ENCODE peak calls at places on chromosomes 12 and 14, in six cellular contexts. M, U, I, X, L and D are unnamed samples. For H3K36me3, the result is how much of the 10 kb centered on the place peaks cover.

GRCh38 chr12:64099430-64099829 is 122.7 kb downstream of the KICS2 start:
- DNase-seq in M (peak), U (no peak), I (no peak), X (no peak), L (no peak), D (no peak)

GRCh38 chr14:68417007-68417659 is 375.7 kb downstream of the ZFP36L1 start:
- DNase-seq in M (no peak), U (no peak), I (no peak), X (no peak), L (no peak), D (no peak)

GRCh38 chr14:93331375-93332031 is 1.3 kb downstream of the BTBD7 start:
- DNase-seq in M (no peak), U (no peak), I (no peak), X (no peak), L (no peak), D (no peak)

GRCh38 chr14:74611672-74612345 is at the start of gene LTBP2:
- DNase-seq in M (no peak), U (no peak), I (no peak), X (no peak), L (no peak), D (no peak)

GRCh38 chr12:110693731-110694130 is 4.8 kb upstream of the HVCN1 start:
- DNase-seq in M (no peak), U (no peak), I (no peak), X (no peak), L (no peak), D (no peak)

GRCh38 chr12:103868215-103868614 is 27.2 kb upstream of the NT5DC3 start:
- DNase-seq in M (no peak), U (no peak), I (no peak), X (no peak), L (no peak), D (no peak)

GRCh38 chr14:89367449-89368120 is 49.4 kb downstream of the FOXN3 start:
- DNase-seq in M (no peak), U (no peak), I (no peak), X (no peak), L (no peak), D (no peak)

GRCh38 chr12:118098911-118099671 is 4.7 kb downstream of the VSIG10 start:
- DNase-seq in M (no peak), U (no peak), I (no peak), X (no peak), L (no peak), D (no peak)

GRCh38 chr12:77893918-77894317 is 63.2 kb downstream of the NAV3 start:
- DNase-seq in M (peak), U (no peak), I (no peak), X (peak), L (no peak), D (no peak)

GRCh38 chr12:124428136-124428791 is 133.4 kb downstream of the RFLNA start:
- DNase-seq in M (no peak), U (no peak), I (no peak), X (no peak), L (no peak), D (no peak)

GRCh38 chr12:31324116-31324844 is 1.7 kb downstream of the SINHCAF start:
- DNase-seq in M (peak), U (no peak), I (peak), X (peak), L (no peak), D (peak)

GRCh38 chr12:106062693-106063092 is 76.1 kb downstream of the NUAK1 start:
- DNase-seq in M (no peak), U (no peak), I (no peak), X (no peak), L (no peak), D (no peak)

GRCh38 chr12:113271853-113272561 is 50.7 kb downstream of the TPCN1 start:
- DNase-seq in M (no peak), U (no peak), I (peak), X (peak), L (no peak), D (no peak)

GRCh38 chr12:108612788-108613282 is 15.0 kb upstream of the TMEM119 start:
- DNase-seq in M (peak), U (no peak), I (no peak), X (no peak), L (no peak), D (no peak)

GRCh38 chr12:13200841-13201240 is 4.3 kb downstream of the EMP1 start:
- DNase-seq in M (no peak), U (no peak), I (no peak), X (no peak), L (no peak), D (no peak)

GRCh38 chr14:38578278-38578681 is 322.4 kb upstream of the CLEC14A start:
- DNase-seq in M (no peak), U (no peak), I (no peak), X (no peak), L (no peak), D (no peak)

GRCh38 chr12:80979821-80980220 is 42.1 kb upstream of the LIN7A start:
- DNase-seq in M (no peak), U (no peak), I (no peak), X (no peak), L (no peak), D (no peak)

GRCh38 chr14:77059276-77059934 is 30.9 kb upstream of the IRF2BPL start:
- DNase-seq in M (peak), U (no peak), I (peak), X (peak), L (no peak), D (no peak)

GRCh38 chr14:50139192-50139591 is 22.8 kb upstream of the VCPKMT start:
- DNase-seq in M (no peak), U (no peak), I (no peak), X (no peak), L (peak), D (peak)

GRCh38 chr14:91570021-91570420 is 59.9 kb upstream of the PPP4R3A start:
- DNase-seq in M (no peak), U (no peak), I (no peak), X (no peak), L (no peak), D (peak)

GRCh38 chr14:84375235-84375634 is 1154.7 kb upstream of the FLRT2 start:
- DNase-seq in M (no peak), U (no peak), I (no peak), X (no peak), L (no peak), D (no peak)

GRCh38 chr12:96454396-96454795 is 35.0 kb upstream of the CFAP54 start:
- DNase-seq in M (no peak), U (no peak), I (no peak), X (no peak), L (no peak), D (no peak)

GRCh38 chr12:96452271-96452922 is 37.0 kb upstream of the CFAP54 start:
- DNase-seq in M (no peak), U (no peak), I (no peak), X (no peak), L (no peak), D (no peak)

GRCh38 chr12:96457191-96457930 is 32.0 kb upstream of the CFAP54 start:
- DNase-seq in M (peak), U (no peak), I (no peak), X (no peak), L (no peak), D (no peak)

DNA sequence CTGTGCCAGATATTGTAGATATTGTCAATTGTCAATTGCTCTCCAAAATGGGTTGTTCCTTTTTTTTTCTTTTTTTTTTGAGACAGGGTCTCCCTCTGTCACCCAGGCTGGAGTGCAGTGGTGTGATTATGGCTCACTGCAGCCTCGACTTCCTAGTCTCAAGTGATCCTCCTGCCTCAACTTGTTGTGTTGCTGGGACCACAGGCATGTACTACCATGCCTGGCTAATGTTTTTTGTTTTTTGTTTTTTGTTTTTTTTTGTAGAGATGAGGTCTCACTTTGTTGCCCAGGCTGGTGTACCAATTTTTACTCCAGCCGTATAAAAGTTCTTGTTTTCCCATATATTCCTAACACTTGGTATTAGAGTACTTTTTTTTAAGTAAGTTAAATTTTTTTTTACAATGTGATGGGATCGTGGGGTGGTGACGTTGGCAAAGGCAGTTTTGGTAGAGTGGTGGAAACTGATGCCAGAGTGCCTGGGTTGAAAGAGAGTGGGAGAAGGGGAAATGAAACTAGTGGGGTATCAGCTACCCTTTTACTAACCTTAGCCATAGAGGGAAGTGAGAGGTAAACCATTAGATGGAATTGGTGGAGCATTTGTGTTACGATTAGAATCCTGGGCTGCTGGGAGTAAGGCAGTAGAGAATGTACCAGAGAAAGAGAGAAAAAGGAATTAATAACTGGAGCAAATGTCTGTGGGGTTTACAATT is 33.0 kb upstream of the CFAP54 start:
- DNase-seq in M (no peak), U (peak), I (no peak), X (no peak), L (no peak), D (no peak)
- TF ChIP-seq ZNF274 in M (no peak), U (no peak), I (no peak), X (no peak), L (no peak), D (no peak)

GRCh38 chr12:100214518-100214917 is 13.9 kb downstream of the ACTR6 start:
- DNase-seq in M (no peak), U (no peak), I (no peak), X (no peak), L (no peak), D (no peak)
- H3K36me3 ChIP-seq in M (under half), U (under half), I (half or more), X (under half), L (under half), D (half or more)

GRCh38 chr14:104602315-104602932 is 2.1 kb downstream of the TMEM179 start:
- DNase-seq in M (no peak), U (no peak), I (no peak), X (no peak), L (no peak), D (no peak)

GRCh38 chr14:104602933-104603325 is 1.6 kb downstream of the TMEM179 start:
- DNase-seq in M (no peak), U (no peak), I (no peak), X (no peak), L (no peak), D (no peak)

GRCh38 chr14:104601786-104602185 is 2.8 kb downstream of the TMEM179 start:
- DNase-seq in M (no peak), U (no peak), I (no peak), X (no peak), L (no peak), D (no peak)

GRCh38 chr14:104603623-104604401 is 760 bp downstream of the TMEM179 start:
- DNase-seq in M (no peak), U (no peak), I (no peak), X (no peak), L (no peak), D (no peak)

GRCh38 chr14:104604461-104605449 is at the start of gene TMEM179:
- DNase-seq in M (no peak), U (no peak), I (peak), X (peak), L (peak), D (peak)
- TF ChIP-seq ZNF274 in M (no peak), U (no peak), I (no peak), X (peak), L (no peak), D (no peak)

DNA sequence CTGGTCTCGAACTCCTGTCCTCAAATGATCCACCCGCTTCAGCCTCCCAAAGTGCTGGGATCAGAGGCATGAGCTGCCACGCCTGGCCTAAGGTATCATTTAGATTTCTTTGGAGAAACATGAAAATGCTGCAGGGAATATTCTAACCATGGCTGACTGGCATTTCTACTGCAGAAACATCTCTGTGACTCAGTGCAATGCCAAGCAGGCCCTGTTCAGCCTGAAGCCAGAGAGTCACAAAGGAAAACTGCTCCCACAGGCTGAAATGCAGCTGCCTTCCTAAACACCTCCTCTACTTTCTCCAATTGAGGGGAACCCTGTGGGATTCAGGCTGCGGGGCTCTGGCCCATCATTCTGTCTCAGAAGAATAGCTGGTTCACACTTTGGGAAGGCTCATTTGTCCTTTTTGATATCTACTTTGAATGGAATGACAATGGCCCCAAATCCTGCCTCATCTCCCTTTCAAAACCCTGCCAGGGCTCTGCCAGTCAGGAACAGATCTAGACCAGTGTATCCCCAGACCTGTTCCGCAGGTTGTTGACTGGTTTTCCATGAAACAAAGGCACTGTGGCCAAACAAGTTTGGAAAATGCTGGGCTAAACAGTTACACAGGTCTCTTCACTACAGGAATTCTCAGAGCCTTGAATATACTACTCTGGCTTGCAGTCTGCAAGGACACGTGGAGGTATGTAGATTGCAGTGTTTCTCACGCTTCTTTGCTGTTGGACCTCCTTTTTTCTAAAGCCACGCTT is 7.8 kb downstream of the C12orf43 start:
- DNase-seq in M (no peak), U (no peak), I (no peak), X (no peak), L (no peak), D (no peak)
- H3K36me3 ChIP-seq in M (under half), U (under half), I (half or more), X (half or more), L (under half), D (half or more)

DNA sequence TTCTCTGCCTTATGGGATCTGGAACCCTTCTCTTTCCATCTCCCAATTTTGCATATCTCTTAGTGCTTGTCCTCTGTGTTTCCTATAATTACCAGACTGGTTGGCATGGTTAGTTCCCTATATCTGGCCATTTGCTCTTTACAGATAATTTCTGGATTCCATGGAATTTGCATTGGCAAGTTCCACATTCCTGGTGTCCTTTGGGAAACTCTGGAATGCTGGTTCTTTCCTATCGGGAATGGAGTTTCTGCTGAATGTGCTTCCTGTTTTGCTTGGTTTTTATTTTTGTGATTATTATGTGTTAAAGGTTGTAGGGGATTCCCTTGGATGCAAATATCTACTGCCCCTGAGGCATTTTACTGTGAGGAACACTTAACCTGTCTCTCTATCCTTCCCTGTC is 193.0 kb upstream of the BTG1 start:
- DNase-seq in M (no peak), U (no peak), I (no peak), X (no peak), L (no peak), D (no peak)
- TF ChIP-seq ZNF274 in M (no peak), U (no peak), I (no peak), X (no peak), L (no peak), D (no peak)

GRCh38 chr12:32688786-32689185 is 9.7 kb downstream of the DNM1L start:
- DNase-seq in M (no peak), U (no peak), I (no peak), X (no peak), L (no peak), D (no peak)

GRCh38 chr12:32690927-32691326 is 11.8 kb downstream of the DNM1L start:
- DNase-seq in M (no peak), U (no peak), I (no peak), X (no peak), L (no peak), D (no peak)

GRCh38 chr12:32681272-32681671 is 2.2 kb downstream of the DNM1L start:
- DNase-seq in M (no peak), U (no peak), I (no peak), X (no peak), L (no peak), D (no peak)

GRCh38 chr12:32680787-32681186 is 1.7 kb downstream of the DNM1L start:
- DNase-seq in M (no peak), U (no peak), I (no peak), X (no peak), L (no peak), D (no peak)

DNA sequence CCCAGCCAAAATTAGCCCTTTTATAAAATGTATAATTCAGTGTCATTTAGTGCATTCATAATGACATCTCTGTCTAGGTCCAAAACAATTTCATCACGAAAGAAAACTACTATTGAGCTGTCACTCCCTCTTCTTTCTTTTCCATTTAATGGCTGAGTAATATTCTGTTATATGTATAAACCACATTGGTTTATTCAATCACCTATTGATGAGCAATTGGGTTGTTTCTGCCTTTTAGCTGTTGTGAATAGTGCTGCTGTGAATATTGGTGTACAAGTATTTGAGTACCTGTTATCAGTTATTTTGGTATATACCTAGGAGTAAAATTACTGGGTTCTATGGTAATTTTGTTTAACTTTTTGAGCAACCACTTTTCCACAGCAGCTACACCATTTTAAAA is 7.2 kb downstream of the DNM1L start:
- DNase-seq in M (no peak), U (no peak), I (no peak), X (no peak), L (no peak), D (no peak)
- H3K36me3 ChIP-seq in M (under half), U (under half), I (under half), X (under half), L (under half), D (under half)

GRCh38 chr12:51027342-51027835 is 1.2 kb upstream of the SLC11A2 start:
- DNase-seq in M (no peak), U (no peak), I (no peak), X (no peak), L (no peak), D (no peak)
- TF ChIP-seq ZNF274 in M (no peak), U (no peak), I (no peak), X (no peak), L (no peak), D (no peak)